ENCODE peak calls at places on chromosomes 5 and 9, in eight cellular contexts. I is right cardiac atrium, V is AG09319, S is NCI-H2081, A is GM12891, X is midbrain, U is fibroblast of lung, M is AG10803. N is an unnamed sample.
A peak's percentile ranks its signal among the peaks of the same experiment; 100 is the strongest.

GRCh38 chr9:19174127-19174921 is 47.0 kb upstream of the PLIN2 start:
- DNase-seq in I (peak; percentile 85), V (peak; percentile 92), S (peak; percentile 70), A (peak; percentile 43), X (peak; percentile 24), U (peak; percentile 78), M (peak; percentile 98), N (peak; percentile 60)

GRCh38 chr9:136098844-136099243 is 3.8 kb upstream of the NACC2 start:
- DNase-seq in I (peak; percentile 69), V (no peak), S (no peak), A (no peak), X (no peak), U (no peak), M (no peak), N (no peak)

GRCh38 chr5:139677404-139678282 is 29.5 kb downstream of the CXXC5 start:
- DNase-seq in I (peak; percentile 82), V (no peak), S (no peak), A (no peak), X (peak; percentile 44), U (peak; percentile 57), M (no peak), N (no peak)

GRCh38 chr5:77851229-77852067 is 75.3 kb upstream of the TBCA start:
- DNase-seq in I (peak; percentile 75), V (no peak), S (no peak), A (peak; percentile 47), X (no peak), U (peak; percentile 40), M (peak; percentile 30), N (no peak)

GRCh38 chr9:109192732-109193361 is 25.8 kb upstream of the FRRS1L start:
- DNase-seq in I (peak; percentile 81), V (no peak), S (peak; percentile 45), A (no peak), X (no peak), U (peak; percentile 7), M (no peak), N (no peak)

GRCh38 chr9:134814598-134815215 is 65.9 kb upstream of the FCN2 start:
- DNase-seq in I (no peak), V (no peak), S (no peak), A (no peak), X (no peak), U (peak; percentile 71), M (peak; percentile 82), N (no peak)

GRCh38 chr9:125407974-125408900 is 146.6 kb downstream of the GAPVD1 start:
- DNase-seq in I (peak; percentile 93), V (peak; percentile 43), S (peak; percentile 72), A (peak; percentile 97), X (peak; percentile 61), U (peak; percentile 60), M (peak; percentile 62), N (no peak)

GRCh38 chr9:36436909-36437308 is 36.8 kb upstream of the RNF38 start:
- DNase-seq in I (peak; percentile 80), V (no peak), S (no peak), A (no peak), X (peak; percentile 36), U (no peak), M (peak; percentile 11), N (no peak)

GRCh38 chr9:114914139-114914538 is 16.3 kb downstream of the TNFSF8 start:
- DNase-seq in I (no peak), V (no peak), S (no peak), A (no peak), X (no peak), U (no peak), M (no peak), N (no peak)

GRCh38 chr9:133429641-133430161 is 7.5 kb downstream of the ADAMTS13 start:
- DNase-seq in I (no peak), V (no peak), S (no peak), A (peak; percentile 50), X (no peak), U (peak; percentile 25), M (no peak), N (no peak)

GRCh38 chr5:14183187-14183939 is 40.2 kb downstream of the TRIO start:
- DNase-seq in I (no peak), V (no peak), S (no peak), A (no peak), X (no peak), U (peak; percentile 49), M (peak; percentile 59), N (no peak)

GRCh38 chr5:110338336-110339083 is 388.0 kb downstream of the TMEM232 start:
- DNase-seq in I (no peak), V (no peak), S (no peak), A (no peak), X (peak; percentile 7), U (no peak), M (no peak), N (no peak)

GRCh38 chr9:120583958-120584369 is 4.0 kb upstream of the CDK5RAP2 start:
- DNase-seq in I (no peak), V (peak; percentile 94), S (peak; percentile 83), A (no peak), X (peak; percentile 92), U (peak; percentile 93), M (peak; percentile 96), N (no peak)